ENCODE peak calls at places on chromosomes 12 and 14, in seven cellular contexts. One of them, this sample, is unnamed. For H3K4me1, the result is how much of the 10 kb centered on the place peaks cover.

GRCh38 chr12:53726946-53727309 is 324 bp downstream of the CALCOCO1 start:
- DNase-seq in endothelial cell of umbilical vein: no peak
- DNase-seq in left ventricle myocardium inferior: no peak
- DNase-seq in mesenchymal stem cell: peak
- DNase-seq in A549: peak
- DNase-seq in sigmoid colon: no peak
- DNase-seq in uterus: no peak
- DNase-seq in this sample: no peak

GRCh38 chr12:114746297-114747074 is 62.5 kb upstream of the TBX3 start:
- DNase-seq in left ventricle myocardium inferior: no peak
- DNase-seq in uterus: peak
- DNase-seq in mesenchymal stem cell: no peak
- DNase-seq in sigmoid colon: no peak
- DNase-seq in endothelial cell of umbilical vein: no peak
- DNase-seq in A549: no peak
- DNase-seq in this sample: no peak

GRCh38 chr12:124389537-124390441 is 94.9 kb downstream of the RFLNA start:
- DNase-seq in endothelial cell of umbilical vein: no peak
- DNase-seq in uterus: no peak
- DNase-seq in A549: no peak
- DNase-seq in mesenchymal stem cell: no peak
- DNase-seq in sigmoid colon: no peak
- DNase-seq in left ventricle myocardium inferior: no peak
- DNase-seq in this sample: no peak

GRCh38 chr12:49543221-49543913 is 4.5 kb downstream of the KCNH3 start:
- DNase-seq in endothelial cell of umbilical vein: no peak
- DNase-seq in left ventricle myocardium inferior: peak
- DNase-seq in A549: no peak
- DNase-seq in uterus: no peak
- DNase-seq in sigmoid colon: no peak
- DNase-seq in mesenchymal stem cell: no peak
- DNase-seq in this sample: no peak

GRCh38 chr12:21337959-21338704 is 3.4 kb upstream of the SLCO1A2 start:
- DNase-seq in A549: no peak
- DNase-seq in left ventricle myocardium inferior: no peak
- DNase-seq in mesenchymal stem cell: no peak
- DNase-seq in sigmoid colon: no peak
- DNase-seq in endothelial cell of umbilical vein: no peak
- DNase-seq in uterus: no peak
- DNase-seq in this sample: no peak

GRCh38 chr12:12032771-12033588 is 37.8 kb upstream of the BCL2L14 start:
- DNase-seq in sigmoid colon: peak
- DNase-seq in A549: peak
- DNase-seq in endothelial cell of umbilical vein: peak
- DNase-seq in left ventricle myocardium inferior: peak
- DNase-seq in mesenchymal stem cell: peak
- DNase-seq in uterus: peak
- DNase-seq in this sample: peak

GRCh38 chr12:54509660-54510059 is 12.1 kb downstream of the NCKAP1L start:
- DNase-seq in endothelial cell of umbilical vein: no peak
- DNase-seq in A549: no peak
- DNase-seq in mesenchymal stem cell: no peak
- DNase-seq in left ventricle myocardium inferior: no peak
- DNase-seq in uterus: no peak
- DNase-seq in sigmoid colon: no peak
- DNase-seq in this sample: no peak

GRCh38 chr14:77825895-77826519 is 26.1 kb downstream of the ADCK1 start:
- DNase-seq in left ventricle myocardium inferior: peak
- DNase-seq in sigmoid colon: no peak
- DNase-seq in endothelial cell of umbilical vein: no peak
- DNase-seq in uterus: no peak
- DNase-seq in A549: no peak
- DNase-seq in mesenchymal stem cell: no peak
- DNase-seq in this sample: no peak

GRCh38 chr14:104103061-104104005 is 17.8 kb downstream of the ASPG start:
- DNase-seq in uterus: no peak
- DNase-seq in mesenchymal stem cell: no peak
- DNase-seq in endothelial cell of umbilical vein: no peak
- DNase-seq in A549: no peak
- DNase-seq in left ventricle myocardium inferior: peak
- DNase-seq in sigmoid colon: no peak
- DNase-seq in this sample: no peak

GRCh38 chr12:24038211-24038997 is 88.9 kb upstream of the SOX5 start:
- DNase-seq in A549: no peak
- DNase-seq in left ventricle myocardium inferior: no peak
- DNase-seq in sigmoid colon: no peak
- DNase-seq in mesenchymal stem cell: peak
- DNase-seq in uterus: no peak
- DNase-seq in endothelial cell of umbilical vein: no peak
- DNase-seq in this sample: no peak

GRCh38 chr14:91942946-91943345 is 4.5 kb downstream of the FBLN5 start:
- DNase-seq in A549: no peak
- DNase-seq in left ventricle myocardium inferior: no peak
- DNase-seq in mesenchymal stem cell: no peak
- DNase-seq in endothelial cell of umbilical vein: no peak
- DNase-seq in uterus: no peak
- DNase-seq in sigmoid colon: no peak
- DNase-seq in this sample: no peak

GRCh38 chr14:91945776-91946305 is 1.7 kb downstream of the FBLN5 start:
- DNase-seq in uterus: no peak
- DNase-seq in left ventricle myocardium inferior: no peak
- DNase-seq in A549: no peak
- DNase-seq in endothelial cell of umbilical vein: peak
- DNase-seq in mesenchymal stem cell: peak
- DNase-seq in sigmoid colon: no peak
- DNase-seq in this sample: no peak

GRCh38 chr14:91946313-91947195 is 940 bp downstream of the FBLN5 start:
- DNase-seq in mesenchymal stem cell: peak
- DNase-seq in A549: no peak
- DNase-seq in sigmoid colon: no peak
- DNase-seq in endothelial cell of umbilical vein: peak
- DNase-seq in left ventricle myocardium inferior: no peak
- DNase-seq in uterus: no peak
- DNase-seq in this sample: no peak

GRCh38 chr14:91942128-91942527 is 5.4 kb downstream of the FBLN5 start:
- DNase-seq in endothelial cell of umbilical vein: no peak
- DNase-seq in left ventricle myocardium inferior: no peak
- DNase-seq in mesenchymal stem cell: no peak
- DNase-seq in sigmoid colon: no peak
- DNase-seq in A549: no peak
- DNase-seq in uterus: no peak
- DNase-seq in this sample: no peak

DNA sequence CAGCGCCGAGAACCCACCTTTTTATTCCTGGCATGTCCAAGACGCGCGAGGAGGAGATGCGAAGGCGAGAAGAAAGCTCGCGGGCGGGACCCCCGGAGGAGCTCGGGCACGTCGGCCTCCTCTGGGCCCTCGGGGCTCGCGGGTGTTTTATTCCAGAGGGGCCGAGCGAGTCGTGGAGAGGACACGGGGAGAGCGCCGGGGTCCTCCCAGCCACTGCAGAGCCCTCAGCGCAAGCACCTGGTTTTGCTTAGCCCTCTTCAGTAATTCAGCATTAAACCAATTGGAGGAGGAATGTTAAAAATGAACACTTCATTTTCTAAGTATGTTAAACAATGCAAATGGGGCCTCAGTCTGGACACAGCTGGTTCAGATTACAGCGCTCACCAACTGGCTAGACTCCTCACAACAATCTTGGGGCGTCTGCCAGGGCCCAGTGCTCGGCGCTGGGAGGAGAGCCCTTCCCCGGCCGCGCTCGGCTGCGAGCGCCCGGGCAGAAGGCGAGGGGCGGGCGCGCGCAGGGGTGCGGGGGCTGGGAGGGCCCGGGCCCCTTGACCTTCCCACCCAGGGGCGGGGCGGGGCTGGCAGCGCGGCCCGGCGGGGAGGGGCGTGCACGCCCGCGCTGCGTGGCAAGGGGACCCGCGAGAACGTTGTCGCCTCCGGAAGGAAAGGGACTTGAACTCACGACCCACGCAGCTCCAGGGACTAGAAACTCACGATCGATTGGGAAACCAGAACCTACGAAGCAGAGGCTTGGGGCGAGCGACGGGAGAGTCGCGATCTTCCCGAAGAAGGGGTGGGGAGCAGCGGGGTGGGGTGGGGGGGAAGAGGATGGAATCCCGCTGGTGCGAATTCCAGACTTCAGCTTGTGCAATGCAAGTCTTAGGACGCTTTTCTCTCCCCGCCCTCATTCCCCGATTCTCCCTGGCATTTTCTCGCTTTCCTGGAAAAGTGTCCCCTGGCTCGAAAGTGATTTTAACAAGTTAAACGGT is at the start of gene FBLN5:
- DNase-seq in endothelial cell of umbilical vein: peak
- DNase-seq in left ventricle myocardium inferior: peak
- DNase-seq in uterus: peak
- DNase-seq in sigmoid colon: peak
- DNase-seq in mesenchymal stem cell: peak
- DNase-seq in A549: peak
- DNase-seq in this sample: peak
- H3K27ac ChIP-seq in endothelial cell of umbilical vein: no peak
- H3K27ac ChIP-seq in left ventricle myocardium inferior: peak
- H3K27ac ChIP-seq in uterus: peak
- H3K27ac ChIP-seq in sigmoid colon: peak
- H3K27ac ChIP-seq in mesenchymal stem cell: no peak
- H3K27ac ChIP-seq in A549: peak
- H3K27ac ChIP-seq in this sample: peak

DNA sequence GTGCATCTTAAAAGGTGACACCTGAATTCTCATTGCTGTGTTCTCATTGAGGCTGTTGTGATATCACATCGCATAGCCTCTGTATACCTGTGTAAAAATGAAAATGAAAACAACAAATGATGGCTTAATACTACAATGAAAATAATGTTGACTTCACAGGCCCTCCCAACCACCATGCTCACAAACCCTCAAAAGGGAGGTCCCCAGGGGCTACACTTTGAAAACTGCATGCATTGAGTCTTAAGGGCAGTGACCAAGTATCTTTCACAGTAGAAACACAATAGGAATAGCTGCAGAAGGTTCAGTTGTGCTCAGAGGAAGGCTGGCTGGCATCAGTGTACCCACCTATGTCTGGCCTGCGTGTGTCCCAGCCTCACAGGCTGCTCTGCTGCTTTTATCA is 27.6 kb upstream of the KCNK13 start:
- DNase-seq in A549: no peak
- DNase-seq in sigmoid colon: no peak
- DNase-seq in endothelial cell of umbilical vein: no peak
- DNase-seq in uterus: no peak
- DNase-seq in left ventricle myocardium inferior: no peak
- DNase-seq in mesenchymal stem cell: no peak
- DNase-seq in this sample: no peak
- H3K4me1 ChIP-seq in A549: under half
- H3K4me1 ChIP-seq in sigmoid colon: under half
- H3K4me1 ChIP-seq in endothelial cell of umbilical vein: under half
- H3K4me1 ChIP-seq in uterus: under half
- H3K4me1 ChIP-seq in left ventricle myocardium inferior: under half
- H3K4me1 ChIP-seq in mesenchymal stem cell: under half
- H3K4me1 ChIP-seq in this sample: under half

GRCh38 chr14:50000215-50001145 is 107.6 kb downstream of the ARF6 start:
- DNase-seq in A549: no peak
- DNase-seq in left ventricle myocardium inferior: peak
- DNase-seq in endothelial cell of umbilical vein: peak
- DNase-seq in uterus: peak
- DNase-seq in sigmoid colon: peak
- DNase-seq in mesenchymal stem cell: peak
- DNase-seq in this sample: peak

GRCh38 chr14:50001999-50002925 is 109.4 kb downstream of the ARF6 start:
- DNase-seq in sigmoid colon: no peak
- DNase-seq in uterus: no peak
- DNase-seq in endothelial cell of umbilical vein: no peak
- DNase-seq in left ventricle myocardium inferior: no peak
- DNase-seq in A549: no peak
- DNase-seq in mesenchymal stem cell: no peak
- DNase-seq in this sample: no peak

GRCh38 chr14:49999826-50000214 is 106.9 kb downstream of the ARF6 start:
- DNase-seq in A549: no peak
- DNase-seq in mesenchymal stem cell: no peak
- DNase-seq in sigmoid colon: no peak
- DNase-seq in endothelial cell of umbilical vein: no peak
- DNase-seq in left ventricle myocardium inferior: no peak
- DNase-seq in uterus: no peak
- DNase-seq in this sample: no peak

GRCh38 chr14:50002926-50003212 is 110.0 kb downstream of the ARF6 start:
- DNase-seq in mesenchymal stem cell: peak
- DNase-seq in A549: no peak
- DNase-seq in sigmoid colon: no peak
- DNase-seq in left ventricle myocardium inferior: no peak
- DNase-seq in uterus: no peak
- DNase-seq in endothelial cell of umbilical vein: no peak
- DNase-seq in this sample: no peak

GRCh38 chr14:50001146-50001998 is 108.5 kb downstream of the ARF6 start:
- DNase-seq in sigmoid colon: no peak
- DNase-seq in uterus: peak
- DNase-seq in mesenchymal stem cell: peak
- DNase-seq in A549: peak
- DNase-seq in left ventricle myocardium inferior: no peak
- DNase-seq in endothelial cell of umbilical vein: no peak
- DNase-seq in this sample: peak
- H3K27ac ChIP-seq in sigmoid colon: peak
- H3K27ac ChIP-seq in uterus: peak
- H3K27ac ChIP-seq in mesenchymal stem cell: peak
- H3K27ac ChIP-seq in A549: peak
- H3K27ac ChIP-seq in left ventricle myocardium inferior: peak
- H3K27ac ChIP-seq in endothelial cell of umbilical vein: peak
- H3K27ac ChIP-seq in this sample: peak

GRCh38 chr14:99579903-99580570 is 24.0 kb downstream of the CCDC85C start:
- DNase-seq in uterus: peak
- DNase-seq in left ventricle myocardium inferior: no peak
- DNase-seq in endothelial cell of umbilical vein: peak
- DNase-seq in mesenchymal stem cell: no peak
- DNase-seq in sigmoid colon: no peak
- DNase-seq in A549: peak
- DNase-seq in this sample: no peak
- H3K4me1 ChIP-seq in uterus: under half
- H3K4me1 ChIP-seq in left ventricle myocardium inferior: half or more
- H3K4me1 ChIP-seq in endothelial cell of umbilical vein: under half
- H3K4me1 ChIP-seq in mesenchymal stem cell: under half
- H3K4me1 ChIP-seq in sigmoid colon: half or more
- H3K4me1 ChIP-seq in A549: half or more
- H3K4me1 ChIP-seq in this sample: under half

GRCh38 chr12:93805736-93806141 is 128.6 kb downstream of the CRADD start:
- DNase-seq in mesenchymal stem cell: no peak
- DNase-seq in endothelial cell of umbilical vein: peak
- DNase-seq in uterus: no peak
- DNase-seq in left ventricle myocardium inferior: no peak
- DNase-seq in sigmoid colon: no peak
- DNase-seq in A549: no peak
- DNase-seq in this sample: no peak
- H3K27ac ChIP-seq in mesenchymal stem cell: no peak
- H3K27ac ChIP-seq in endothelial cell of umbilical vein: peak
- H3K27ac ChIP-seq in uterus: no peak
- H3K27ac ChIP-seq in left ventricle myocardium inferior: peak
- H3K27ac ChIP-seq in sigmoid colon: peak
- H3K27ac ChIP-seq in A549: no peak
- H3K27ac ChIP-seq in this sample: no peak

GRCh38 chr12:128815779-128816642 is 7.7 kb downstream of the SLC15A4 start:
- DNase-seq in uterus: no peak
- DNase-seq in endothelial cell of umbilical vein: no peak
- DNase-seq in sigmoid colon: peak
- DNase-seq in mesenchymal stem cell: no peak
- DNase-seq in A549: no peak
- DNase-seq in left ventricle myocardium inferior: no peak
- DNase-seq in this sample: no peak
- H3K4me1 ChIP-seq in uterus: under half
- H3K4me1 ChIP-seq in endothelial cell of umbilical vein: under half
- H3K4me1 ChIP-seq in sigmoid colon: under half
- H3K4me1 ChIP-seq in mesenchymal stem cell: under half
- H3K4me1 ChIP-seq in A549: under half
- H3K4me1 ChIP-seq in left ventricle myocardium inferior: half or more
- H3K4me1 ChIP-seq in this sample: under half

GRCh38 chr12:122013792-122014590 is 7.7 kb upstream of the BCL7A start:
- DNase-seq in left ventricle myocardium inferior: no peak
- DNase-seq in uterus: no peak
- DNase-seq in mesenchymal stem cell: no peak
- DNase-seq in A549: no peak
- DNase-seq in sigmoid colon: no peak
- DNase-seq in endothelial cell of umbilical vein: no peak
- DNase-seq in this sample: no peak
- H3K27ac ChIP-seq in left ventricle myocardium inferior: no peak
- H3K27ac ChIP-seq in uterus: no peak
- H3K27ac ChIP-seq in mesenchymal stem cell: no peak
- H3K27ac ChIP-seq in A549: no peak
- H3K27ac ChIP-seq in sigmoid colon: no peak
- H3K27ac ChIP-seq in endothelial cell of umbilical vein: no peak
- H3K27ac ChIP-seq in this sample: no peak